ENCODE peak calls at places on chromosomes 11 and 22, in nine cellular contexts. H is mucosa of descending colon, V is tibial artery, E is HL-60, U is thoracic aorta, C is left ventricle myocardium inferior, M is HFFc6, K is cardiac muscle cell, J is fibroblast of lung. B is an unnamed sample.

GRCh38 chr22:48415535-48415934 is 1412.1 kb downstream of the BRD1 start:
- DNase-seq in H (no peak), V (peak; percentile 24), E (no peak), U (no peak), C (no peak), M (no peak), K (no peak), J (no peak), B (no peak)

GRCh38 chr11:13183094-13183825 is 94.3 kb upstream of the BMAL1 start:
- DNase-seq in H (peak; percentile 18), V (no peak), E (peak; percentile 13), U (no peak), C (no peak), M (peak; percentile 66), K (peak; percentile 79), J (peak; percentile 61), B (no peak)

GRCh38 chr22:49325531-49326395 is 501.9 kb downstream of the BRD1 start:
- DNase-seq in H (no peak), V (no peak), E (no peak), U (no peak), C (no peak), M (no peak), K (no peak), J (no peak), B (no peak)

GRCh38 chr11:67230406-67230805 is 35.9 kb upstream of the GRK2 start:
- DNase-seq in H (no peak), V (no peak), E (no peak), U (no peak), C (no peak), M (no peak), K (no peak), J (no peak), B (no peak)

GRCh38 chr11:103676413-103676812 is 360.0 kb upstream of the DDI1 start:
- DNase-seq in H (no peak), V (no peak), E (no peak), U (no peak), C (no peak), M (peak; percentile 3), K (peak; percentile 45), J (peak; percentile 45), B (no peak)

GRCh38 chr22:43267332-43267731 is 75.8 kb downstream of the SCUBE1 start:
- DNase-seq in H (no peak), V (no peak), E (no peak), U (no peak), C (no peak), M (no peak), K (no peak), J (no peak), B (no peak)

GRCh38 chr22:46747646-46748045 is 9.6 kb upstream of the CERK start:
- DNase-seq in H (no peak), V (no peak), E (no peak), U (no peak), C (no peak), M (no peak), K (no peak), J (no peak), B (no peak)

GRCh38 chr11:26127336-26127735 is 204.6 kb upstream of the ANO3 start:
- DNase-seq in H (no peak), V (no peak), E (no peak), U (no peak), C (no peak), M (no peak), K (no peak), J (no peak), B (no peak)

GRCh38 chr11:122199661-122200060 is 83.6 kb upstream of the BLID start:
- DNase-seq in H (no peak), V (no peak), E (no peak), U (no peak), C (no peak), M (no peak), K (peak; percentile 61), J (no peak), B (no peak)

GRCh38 chr11:34680206-34680605 is 59.3 kb downstream of the EHF start:
- DNase-seq in H (no peak), V (no peak), E (no peak), U (no peak), C (no peak), M (no peak), K (no peak), J (peak; percentile 12), B (no peak)

GRCh38 chr11:66495401-66495844 is 15.0 kb upstream of the BBS1 start:
- DNase-seq in H (no peak), V (no peak), E (no peak), U (no peak), C (no peak), M (no peak), K (no peak), J (no peak), B (no peak)

GRCh38 chr11:57109331-57109730 is 72.4 kb upstream of the LRRC55 start:
- DNase-seq in H (no peak), V (no peak), E (no peak), U (no peak), C (no peak), M (no peak), K (no peak), J (no peak), B (no peak)

GRCh38 chr11:57100638-57101312 is 81.0 kb upstream of the LRRC55 start:
- DNase-seq in H (no peak), V (no peak), E (no peak), U (no peak), C (no peak), M (no peak), K (peak; percentile 34), J (no peak), B (no peak)

GRCh38 chr11:57103899-57104605 is 77.7 kb upstream of the LRRC55 start:
- DNase-seq in H (no peak), V (no peak), E (no peak), U (no peak), C (no peak), M (no peak), K (no peak), J (no peak), B (no peak)
- TF ChIP-seq CTCF in H (no peak), V (no peak), E (no peak), U (no peak), C (no peak), M (no peak), K (no peak), J (no peak), B (no peak)

GRCh38 chr22:26479043-26479791 is 4.4 kb downstream of the HPS4 start:
- DNase-seq in H (no peak), V (no peak), E (peak; percentile 27), U (no peak), C (no peak), M (no peak), K (no peak), J (no peak), B (no peak)
- TF ChIP-seq CTCF in H (no peak), V (no peak), E (no peak), U (no peak), C (peak; percentile 8), M (no peak), K (no peak), J (no peak), B (no peak)

DNA sequence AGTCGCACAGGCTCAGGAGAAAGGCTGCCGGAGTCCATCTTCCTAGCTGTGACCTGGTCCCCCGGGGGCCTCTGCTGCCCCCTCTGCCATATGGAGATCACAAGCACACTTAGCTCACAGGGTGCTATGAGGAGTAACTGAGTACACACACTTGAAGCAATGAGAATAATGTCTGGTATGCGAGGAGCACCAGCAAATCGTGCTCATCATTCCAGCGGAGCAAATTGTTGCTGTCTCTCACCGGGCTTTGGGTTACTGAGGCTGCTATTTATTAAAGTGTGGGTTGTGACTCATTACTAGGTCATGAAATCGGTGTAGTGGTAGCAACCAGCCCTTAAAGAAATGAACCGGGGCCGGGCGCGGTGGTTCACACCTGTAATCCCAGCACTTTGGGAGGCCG is 48.1 kb upstream of the EIF3D start:
- DNase-seq in H (no peak), V (no peak), E (no peak), U (no peak), C (no peak), M (peak; percentile 94), K (peak; percentile 15), J (peak; percentile 22), B (no peak)
- TF ChIP-seq CTCF in H (no peak), V (no peak), E (no peak), U (no peak), C (no peak), M (peak; percentile 43), K (no peak), J (no peak), B (no peak)

DNA sequence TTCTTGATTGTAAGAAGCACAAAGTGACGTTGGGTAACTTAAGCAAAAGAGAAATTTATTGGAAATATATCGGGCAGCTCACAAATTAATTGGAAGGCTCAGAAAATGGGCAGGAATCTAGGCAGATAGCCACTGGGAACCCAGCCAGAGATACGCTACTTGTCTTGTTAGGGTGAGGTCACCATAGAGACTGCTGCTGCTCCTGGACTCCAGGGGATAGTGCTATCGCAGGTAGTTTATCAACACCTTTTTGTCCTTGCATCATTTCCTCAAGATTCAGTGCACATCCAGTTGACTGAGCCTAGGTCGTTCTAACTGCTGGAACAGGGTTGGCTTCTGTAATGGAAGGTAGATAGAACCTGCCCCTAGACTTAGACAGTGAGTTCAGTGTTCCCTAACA is 19.6 kb downstream of the AMOTL1 start:
- DNase-seq in H (no peak), V (no peak), E (no peak), U (no peak), C (no peak), M (no peak), K (no peak), J (no peak), B (no peak)
- TF ChIP-seq CTCF in H (no peak), V (no peak), E (no peak), U (no peak), C (no peak), M (no peak), K (no peak), J (no peak), B (no peak)

DNA sequence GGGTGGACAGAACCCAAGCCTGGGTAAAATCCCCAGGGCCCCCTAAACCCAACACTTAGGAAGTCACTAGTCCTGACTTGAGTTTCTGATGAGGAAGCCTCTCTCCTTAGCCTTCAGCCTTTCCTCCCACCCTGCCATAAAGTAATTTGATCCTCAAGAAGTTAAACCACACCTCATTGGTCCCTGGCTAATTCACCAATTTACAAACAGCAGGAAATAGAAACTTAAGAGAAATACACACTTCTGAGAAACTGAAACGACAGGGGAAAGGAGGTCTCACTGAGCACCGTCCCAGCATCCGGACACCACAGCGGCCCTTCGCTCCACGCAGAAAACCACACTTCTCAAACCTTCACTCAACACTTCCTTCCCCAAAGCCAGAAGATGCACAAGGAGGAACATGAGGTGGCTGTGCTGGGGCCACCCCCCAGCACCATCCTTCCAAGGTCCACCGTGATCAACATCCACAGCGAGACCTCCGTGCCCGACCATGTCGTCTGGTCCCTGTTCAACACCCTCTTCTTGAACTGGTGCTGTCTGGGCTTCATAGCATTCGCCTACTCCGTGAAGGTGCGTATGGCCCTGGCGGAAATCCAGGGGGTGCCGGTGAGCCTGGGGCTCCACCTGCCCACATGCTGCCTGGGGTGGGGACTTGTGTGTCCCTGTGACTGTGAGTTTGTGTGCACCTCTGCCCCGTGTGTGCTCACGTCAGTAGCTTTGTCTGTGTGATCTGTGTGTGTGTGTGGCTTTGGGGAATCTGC is at the start of gene IFITM1:
- DNase-seq in H (peak; percentile 69), V (no peak), E (peak; percentile 49), U (no peak), C (no peak), M (peak; percentile 65), K (peak; percentile 91), J (peak; percentile 86), B (no peak)
- TF ChIP-seq CTCF in H (no peak), V (no peak), E (no peak), U (no peak), C (no peak), M (no peak), K (no peak), J (no peak), B (no peak)

B was measured in glutamatergic neuron.